ENCODE peak calls at places on chromosome 12, in six cellular contexts. G, H, N, P, A and T are unnamed samples.

GRCh38 chr12:117026343-117026742 is 72.9 kb downstream of the TESC start:
- DNase-seq in N (no peak), G (no peak), A (no peak), P (no peak), H (no peak), T (no peak)

GRCh38 chr12:128178971-128179370 is 88.0 kb upstream of the TMEM132C start:
- DNase-seq in A (no peak), H (no peak), P (no peak), N (no peak), G (peak; percentile 66), T (no peak)

GRCh38 chr12:94699796-94700195 is 49.4 kb upstream of the TMCC3 start:
- DNase-seq in P (no peak), H (no peak), A (no peak), G (no peak), N (no peak), T (no peak)

GRCh38 chr12:32043928-32044549 is 62.6 kb upstream of the BICD1 start:
- DNase-seq in A (no peak), N (no peak), H (no peak), P (no peak), G (no peak), T (no peak)

GRCh38 chr12:27821259-27821973 is 41.4 kb upstream of the MANSC4 start:
- DNase-seq in A (peak; percentile 87), G (peak; percentile 80), H (peak; percentile 50), P (peak; percentile 61), N (no peak), T (peak; percentile 92)

GRCh38 chr12:122190842-122191668 is 8.1 kb downstream of the LRRC43 start:
- DNase-seq in H (peak; percentile 13), A (peak; percentile 64), N (peak; percentile 33), P (peak; percentile 82), G (peak; percentile 66), T (no peak)

GRCh38 chr12:65892905-65893304 is 68.6 kb downstream of the HMGA2 start:
- DNase-seq in H (peak; percentile 66), N (no peak), A (peak; percentile 85), G (peak; percentile 89), P (no peak), T (peak; percentile 66)

GRCh38 chr12:53276511-53276910 is 8.4 kb downstream of the ESPL1 start:
- DNase-seq in N (no peak), G (no peak), A (no peak), H (no peak), P (no peak), T (no peak)

GRCh38 chr12:109810954-109811623 is 22.1 kb downstream of the TRPV4 start:
- DNase-seq in P (no peak), A (no peak), G (no peak), H (no peak), N (no peak), T (no peak)

GRCh38 chr12:104748790-104749189 is 209.3 kb downstream of the SLC41A2 start:
- DNase-seq in H (no peak), A (peak; percentile 53), G (peak; percentile 53), P (no peak), N (no peak), T (no peak)

GRCh38 chr12:79434561-79434960 is 256.2 kb downstream of the PAWR start:
- DNase-seq in P (no peak), N (no peak), A (no peak), G (no peak), H (no peak), T (no peak)

GRCh38 chr12:119902084-119902509 is 25.0 kb upstream of the CIT start:
- DNase-seq in G (peak; percentile 76), P (peak; percentile 70), A (peak; percentile 73), N (peak; percentile 33), H (peak; percentile 12), T (peak; percentile 59)

GRCh38 chr12:115866909-115867525 is 410.5 kb downstream of the MED13L start:
- DNase-seq in H (no peak), P (no peak), A (no peak), N (no peak), G (no peak), T (no peak)

GRCh38 chr12:52204931-52205505 is 13.2 kb upstream of the KRT80 start:
- DNase-seq in A (no peak), N (no peak), H (no peak), G (no peak), P (no peak), T (no peak)

GRCh38 chr12:116604883-116605641 is 45.9 kb downstream of the MAP1LC3B2 start:
- DNase-seq in P (no peak), H (no peak), A (peak; percentile 55), G (no peak), N (no peak), T (no peak)

GRCh38 chr12:55742719-55743130 is at the start of gene GDF11:
- DNase-seq in N (peak; percentile 60), G (peak; percentile 82), H (no peak), A (peak; percentile 64), P (no peak), T (no peak)

GRCh38 chr12:108382437-108382801 is 43.3 kb upstream of the CMKLR1 start:
- DNase-seq in N (no peak), G (no peak), P (no peak), H (no peak), A (no peak), T (no peak)

GRCh38 chr12:28710882-28711281 is 438.2 kb upstream of the FAR2 start:
- DNase-seq in H (no peak), G (no peak), A (peak; percentile 93), N (no peak), P (no peak), T (peak; percentile 42)

GRCh38 chr12:103282124-103282523 is 213.6 kb downstream of the C12orf42 start:
- DNase-seq in A (no peak), G (no peak), H (no peak), N (no peak), P (no peak), T (no peak)